ENCODE peak calls at places on chromosomes 7 and 10, in four cellular contexts. I is adrenal gland, G is heart left ventricle, N is AG09309. M is an unnamed sample.

GRCh38 chr10:119608316-119609155 is 11.8 kb upstream of the TIAL1 start:
- DNase-seq in I (peak), G (peak), N (no peak), M (no peak)

GRCh38 chr10:110323503-110323902 is 18.8 kb upstream of the SMNDC1 start:
- DNase-seq in I (no peak), G (no peak), N (peak), M (peak)

GRCh38 chr10:24897326-24897926 is 55.0 kb downstream of the PRTFDC1 start:
- DNase-seq in I (no peak), G (no peak), N (no peak), M (no peak)

GRCh38 chr10:132687181-132687892 is 98.6 kb downstream of the NKX6-2 start:
- DNase-seq in I (no peak), G (no peak), N (no peak), M (no peak)

GRCh38 chr7:102021841-102022618 is 204.6 kb downstream of the CUX1 start:
- DNase-seq in I (no peak), G (peak), N (no peak), M (no peak)

GRCh38 chr10:1328951-1329614 is 272.9 kb downstream of the WDR37 start:
- DNase-seq in I (no peak), G (no peak), N (no peak), M (no peak)

GRCh38 chr7:148856035-148856881 is 27.8 kb downstream of the EZH2 start:
- DNase-seq in I (peak), G (no peak), N (no peak), M (no peak)

GRCh38 chr10:3493621-3494020 is 291.4 kb downstream of the KLF6 start:
- DNase-seq in I (no peak), G (no peak), N (no peak), M (no peak)

GRCh38 chr10:13871087-13871486 is 284.3 kb downstream of the PRPF18 start:
- DNase-seq in I (no peak), G (no peak), N (no peak), M (no peak)

GRCh38 chr7:135678612-135679575 is 16.6 kb downstream of the STMP1 start:
- DNase-seq in I (peak), G (no peak), N (no peak), M (no peak)

GRCh38 chr10:83982812-83983211 is 156.5 kb upstream of the GHITM start:
- DNase-seq in I (no peak), G (no peak), N (no peak), M (no peak)

GRCh38 chr10:3874988-3875841 is 90.2 kb upstream of the KLF6 start:
- DNase-seq in I (no peak), G (no peak), N (no peak), M (no peak)

GRCh38 chr7:138645284-138645683 is 55.9 kb downstream of the SVOPL start:
- DNase-seq in I (no peak), G (no peak), N (no peak), M (no peak)

GRCh38 chr7:67343114-67343513 is 346.5 kb downstream of the TYW1 start:
- DNase-seq in I (no peak), G (no peak), N (no peak), M (no peak)

GRCh38 chr10:49759787-49760551 is 2.2 kb downstream of the OGDHL start:
- DNase-seq in I (no peak), G (peak), N (no peak), M (no peak)

GRCh38 chr7:112770051-112770450 is 20.1 kb downstream of the TMEM168 start:
- DNase-seq in I (no peak), G (no peak), N (no peak), M (no peak)

GRCh38 chr10:16960573-16960972 is 143.3 kb upstream of the RSU1 start:
- DNase-seq in I (no peak), G (no peak), N (no peak), M (no peak)

GRCh38 chr10:8311526-8312070 is 257.1 kb downstream of the GATA3 start:
- DNase-seq in I (no peak), G (no peak), N (no peak), M (no peak)
- H3K4me3 ChIP-seq in I (no peak), G (no peak), N (no peak), M (no peak)

GRCh38 chr10:74677951-74678350 is 148.4 kb upstream of the KAT6B start:
- DNase-seq in I (no peak), G (no peak), N (no peak), M (no peak)
- H3K4me3 ChIP-seq in I (no peak), G (no peak), N (no peak), M (no peak)

GRCh38 chr7:5692845-5693278 is 88.6 kb downstream of the RNF216 start:
- DNase-seq in I (no peak), G (no peak), N (no peak), M (peak)
- H3K4me3 ChIP-seq in I (no peak), G (peak), N (no peak), M (peak)

DNA sequence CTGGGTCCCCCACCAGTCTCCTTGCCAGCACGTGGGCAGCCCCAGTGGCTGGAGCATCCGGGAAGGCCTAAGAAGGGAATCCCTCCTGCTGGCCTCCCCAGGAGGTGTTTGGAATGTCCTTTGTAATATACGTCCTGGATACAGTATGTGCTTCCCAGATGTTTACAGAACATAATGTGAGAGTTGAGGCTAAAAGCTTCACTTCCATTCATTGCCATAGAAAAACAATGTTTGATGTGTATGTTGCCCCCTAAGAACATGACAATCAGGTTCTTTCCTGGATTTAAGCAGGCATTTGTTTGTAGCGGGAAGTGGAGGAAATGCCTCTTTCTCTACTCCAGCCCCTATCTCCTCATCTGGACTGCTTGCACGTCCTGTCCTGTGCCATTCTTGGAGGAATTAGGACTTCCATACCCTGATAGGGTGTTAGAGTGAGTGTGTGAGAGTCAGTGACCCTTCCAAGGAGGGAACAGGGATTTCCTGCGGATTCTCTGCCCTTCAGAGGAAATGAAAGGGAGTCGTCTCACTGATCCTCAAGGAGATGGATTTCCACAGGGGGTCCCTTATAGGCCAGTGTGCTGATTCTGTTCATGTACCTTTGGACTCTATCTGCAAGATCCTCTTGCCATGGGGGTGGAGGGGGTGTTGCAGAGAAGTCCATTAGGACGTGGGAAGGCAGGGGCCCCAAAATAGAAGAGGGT is 1.2 kb downstream of the IGFBP1 start:
- DNase-seq in I (no peak), G (no peak), N (no peak), M (no peak)
- H3K4me3 ChIP-seq in I (no peak), G (no peak), N (no peak), M (no peak)

GRCh38 chr10:62016477-62017140 is 115.1 kb downstream of the ARID5B start:
- DNase-seq in I (no peak), G (no peak), N (no peak), M (no peak)
- H3K4me3 ChIP-seq in I (no peak), G (no peak), N (no peak), M (no peak)

GRCh38 chr7:140475747-140476333 is 3.5 kb downstream of the MKRN1 start:
- DNase-seq in I (peak), G (no peak), N (peak), M (no peak)

GRCh38 chr7:140479062-140479738 is at the start of gene MKRN1:
- DNase-seq in I (peak), G (peak), N (peak), M (peak)

GRCh38 chr7:140478361-140479061 is 794 bp downstream of the MKRN1 start:
- DNase-seq in I (peak), G (peak), N (peak), M (peak)

GRCh38 chr7:140479739-140480084 is 407 bp upstream of the MKRN1 start:
- DNase-seq in I (no peak), G (no peak), N (no peak), M (no peak)

DNA sequence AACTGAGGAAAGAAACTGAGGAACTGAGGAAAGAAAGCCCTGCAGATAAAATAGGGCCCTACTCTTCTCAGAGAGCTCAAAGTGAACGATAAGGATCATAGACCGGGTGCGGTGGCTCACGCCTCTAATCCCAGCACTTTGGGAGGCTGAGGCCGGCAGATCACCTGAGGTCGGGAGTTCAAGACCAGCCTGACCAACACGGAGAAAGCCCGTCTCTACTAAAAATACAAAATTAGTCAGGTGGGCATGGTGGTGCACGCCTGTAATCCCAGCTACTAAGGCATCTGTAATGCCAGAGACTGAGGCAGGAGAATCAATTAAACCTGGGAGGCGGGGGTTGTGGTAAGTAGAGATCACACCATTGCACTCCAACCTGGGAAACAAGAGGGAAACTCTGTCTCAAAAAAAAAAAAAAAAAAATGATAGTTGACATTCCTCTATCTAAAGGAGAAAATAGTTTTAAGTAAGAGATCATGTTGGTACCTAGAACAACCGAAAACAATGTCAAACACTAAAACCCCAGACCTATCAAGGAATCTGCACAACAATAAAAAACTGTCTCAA is 2.5 kb downstream of the MKRN1 start:
- DNase-seq in I (no peak), G (no peak), N (no peak), M (no peak)
- H3K4me3 ChIP-seq in I (no peak), G (peak), N (no peak), M (no peak)

DNA sequence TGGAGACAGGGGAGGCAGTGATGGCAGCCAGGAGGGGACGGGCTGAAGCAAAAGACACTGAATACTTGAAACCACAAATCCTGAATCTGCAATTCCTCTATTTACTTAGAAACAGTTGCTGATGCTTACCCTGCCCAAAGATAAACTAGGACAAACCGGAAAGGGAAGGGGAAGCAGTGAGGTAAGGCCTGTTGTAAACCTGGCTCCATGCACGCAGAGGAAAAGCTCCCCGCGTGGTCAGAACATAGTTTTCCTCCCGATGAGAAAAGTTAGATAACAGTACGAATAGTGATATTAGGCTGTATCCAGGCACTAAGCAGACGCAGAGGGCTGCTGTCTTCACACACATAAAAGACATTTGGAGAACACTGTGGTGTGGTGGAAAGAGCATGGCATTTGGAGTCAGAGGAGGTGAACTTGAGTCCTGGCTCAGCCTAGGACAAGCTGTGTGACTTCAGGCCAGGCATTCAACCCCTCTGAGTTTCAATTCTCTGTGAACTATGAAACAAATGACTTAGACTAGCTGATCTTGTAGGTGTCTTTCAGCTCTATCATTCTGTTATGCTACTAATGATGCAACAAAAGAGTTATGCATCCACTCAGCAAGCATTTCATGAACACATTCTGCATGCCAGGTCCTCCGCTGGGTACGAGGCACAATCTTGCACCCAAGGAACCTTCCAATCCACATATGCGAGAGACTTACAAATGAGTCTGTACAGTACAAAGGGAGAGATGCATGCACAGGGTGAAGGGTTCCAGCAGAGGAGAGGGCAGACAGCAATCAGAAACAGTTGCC is 80.9 kb downstream of the SORBS1 start:
- DNase-seq in I (no peak), G (no peak), N (no peak), M (no peak)
- H3K4me3 ChIP-seq in I (no peak), G (peak), N (no peak), M (no peak)